ENCODE peak calls at places on chromosome 2, in nine cellular contexts. M, G, S, B, N, A, H, W and X are unnamed samples.

GRCh38 chr2:128765822-128766221 is 447.2 kb upstream of the HS6ST1 start:
- DNase-seq in M (no peak), B (peak), W (no peak), A (no peak), N (no peak), G (no peak), H (no peak), S (no peak), X (no peak)

GRCh38 chr2:42809876-42810125 is 17.4 kb upstream of the HAAO start:
- DNase-seq in B (peak), H (peak), N (peak), M (peak), G (no peak), S (peak), W (peak), A (no peak), X (peak)

GRCh38 chr2:167049659-167050058 is 161.4 kb downstream of the XIRP2 start:
- DNase-seq in B (no peak), H (no peak), A (no peak), W (no peak), S (no peak), G (no peak), M (no peak), N (no peak), X (no peak)

GRCh38 chr2:187220100-187220499 is 228.0 kb downstream of the CALCRL start:
- DNase-seq in W (no peak), N (no peak), M (no peak), G (no peak), B (no peak), A (no peak), H (no peak), S (no peak), X (no peak)

GRCh38 chr2:1681017-1681318 is 63.3 kb downstream of the PXDN start:
- DNase-seq in H (no peak), G (no peak), N (no peak), A (no peak), B (peak), M (no peak), W (no peak), S (no peak), X (no peak)

GRCh38 chr2:221767106-221767878 is 195.2 kb upstream of the EPHA4 start:
- DNase-seq in B (no peak), S (no peak), W (no peak), M (no peak), H (no peak), G (peak), A (no peak), N (no peak), X (no peak)

GRCh38 chr2:2187196-2187595 is 143.9 kb downstream of the MYT1L start:
- DNase-seq in H (no peak), W (no peak), N (no peak), M (no peak), B (no peak), A (no peak), S (no peak), G (no peak), X (no peak)

GRCh38 chr2:220887880-220888279 is 684.2 kb downstream of the EPHA4 start:
- DNase-seq in N (no peak), S (no peak), B (no peak), H (no peak), W (no peak), G (no peak), M (no peak), A (no peak), X (no peak)

GRCh38 chr2:165970663-165971062 is 17.1 kb upstream of the TTC21B start:
- DNase-seq in M (no peak), W (no peak), A (no peak), H (no peak), N (no peak), B (no peak), G (no peak), S (no peak), X (no peak)

GRCh38 chr2:229686122-229686919 is 28.0 kb downstream of the DNER start:
- DNase-seq in M (no peak), H (no peak), W (no peak), S (no peak), N (no peak), A (no peak), B (no peak), G (no peak), X (no peak)

GRCh38 chr2:15425707-15426106 is 135.4 kb downstream of the NBAS start:
- DNase-seq in B (no peak), S (no peak), H (no peak), W (no peak), G (no peak), M (no peak), A (no peak), N (no peak), X (no peak)

GRCh38 chr2:240953426-240954425 is 44.7 kb upstream of the SNED1 start:
- DNase-seq in S (peak), B (peak), M (no peak), W (no peak), A (no peak), G (no peak), N (no peak), H (no peak), X (no peak)

GRCh38 chr2:176956791-176957190 is 255.8 kb upstream of the HNRNPA3 start:
- DNase-seq in M (no peak), B (no peak), N (no peak), G (no peak), W (no peak), A (no peak), S (no peak), H (no peak), X (no peak)

GRCh38 chr2:46555011-46555410 is 75.6 kb downstream of the TMEM247 start:
- DNase-seq in H (no peak), S (no peak), B (no peak), G (no peak), N (peak), A (no peak), M (no peak), W (no peak), X (peak)

GRCh38 chr2:133303150-133303549 is 265.1 kb downstream of the NCKAP5 start:
- DNase-seq in H (peak), M (no peak), G (peak), S (no peak), A (no peak), B (no peak), N (no peak), W (no peak), X (no peak)

GRCh38 chr2:100242891-100243670 is 79.2 kb downstream of the LONRF2 start:
- DNase-seq in M (peak), S (peak), B (peak), A (peak), W (peak), H (peak), G (peak), N (peak), X (peak)

GRCh38 chr2:209642146-209642815 is 129.4 kb upstream of the UNC80 start:
- DNase-seq in M (no peak), A (no peak), W (no peak), G (peak), N (no peak), H (peak), S (no peak), B (no peak), X (no peak)

GRCh38 chr2:172106128-172106961 is 3.6 kb upstream of the DLX2 start:
- DNase-seq in M (no peak), H (no peak), G (no peak), S (no peak), W (no peak), A (peak), B (peak), N (peak), X (peak)

GRCh38 chr2:233841183-233841582 is 13.2 kb downstream of the HJURP start:
- DNase-seq in G (no peak), W (no peak), B (peak), A (no peak), H (no peak), M (no peak), S (peak), N (no peak), X (no peak)

GRCh38 chr2:96259497-96259921 is 6.3 kb downstream of the TMEM127 start:
- DNase-seq in H (no peak), S (peak), G (no peak), W (no peak), M (no peak), B (no peak), N (no peak), A (no peak), X (no peak)
- TF ChIP-seq CTCF in H (no peak), S (no peak), G (no peak), W (no peak), M (no peak), B (no peak), N (no peak), A (no peak), X (no peak)

GRCh38 chr2:54103454-54104314 is 11.7 kb upstream of the ACYP2 start:
- DNase-seq in G (peak), A (no peak), B (peak), H (peak), N (peak), W (peak), M (peak), S (peak), X (peak)
- TF ChIP-seq CTCF in G (no peak), A (no peak), B (peak), H (no peak), N (no peak), W (no peak), M (no peak), S (no peak), X (no peak)

DNA sequence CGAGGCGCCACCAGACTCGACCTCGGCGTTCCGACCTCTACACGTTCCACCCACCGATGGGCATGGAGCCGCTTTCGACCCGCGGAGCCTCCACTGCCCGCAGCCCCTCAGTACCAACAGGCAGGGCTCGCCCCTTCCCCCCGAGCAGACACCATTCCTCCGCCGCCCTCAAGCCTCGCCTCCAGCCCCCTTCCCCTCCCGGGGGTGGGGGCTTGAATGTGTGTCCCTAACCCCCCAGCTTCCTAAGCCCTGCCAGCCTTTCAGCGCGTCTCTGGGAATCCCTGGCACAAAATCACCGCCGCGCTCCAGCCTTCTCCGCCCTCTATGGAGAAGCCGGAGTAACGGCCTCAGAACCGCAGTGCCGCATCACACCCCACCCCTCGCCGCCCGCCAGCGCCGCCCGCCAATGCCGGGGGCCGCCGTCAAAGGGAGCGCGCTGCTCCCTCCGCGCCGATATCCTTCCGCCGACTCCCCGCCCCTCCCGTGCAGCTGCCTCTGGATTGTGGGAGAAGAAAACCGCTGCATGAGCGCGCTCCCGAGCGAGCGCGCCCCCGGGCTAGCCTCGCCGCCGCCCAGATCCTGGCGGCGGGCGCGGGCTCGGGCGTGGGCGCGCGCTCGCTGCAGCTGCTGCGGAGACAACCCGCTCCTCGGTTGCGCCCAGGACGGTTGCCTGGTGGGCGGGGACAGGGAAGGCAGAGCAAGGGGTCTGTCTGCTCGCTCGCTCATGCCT is at the start of gene CCDC88A:
- DNase-seq in M (peak), H (peak), W (peak), S (peak), B (peak), A (peak), N (peak), G (peak), X (peak)
- TF ChIP-seq CTCF in M (peak), H (no peak), W (no peak), S (no peak), B (peak), A (no peak), N (no peak), G (peak), X (no peak)

GRCh38 chr2:131673400-131674173 is 145.9 kb downstream of the CCDC74A start:
- DNase-seq in S (peak), G (peak), W (peak), H (no peak), N (peak), B (peak), M (peak), A (peak), X (peak)

GRCh38 chr2:131674174-131674507 is 146.5 kb downstream of the CCDC74A start:
- DNase-seq in S (no peak), N (no peak), A (no peak), B (no peak), M (no peak), W (no peak), G (no peak), H (no peak), X (no peak)
- TF ChIP-seq CTCF in S (no peak), N (peak), A (no peak), B (peak), M (no peak), W (no peak), G (no peak), H (no peak), X (peak)

GRCh38 chr2:198961555-198961954 is 496.2 kb downstream of the SATB2 start:
- DNase-seq in G (no peak), W (no peak), A (no peak), B (no peak), S (no peak), N (no peak), H (no peak), M (no peak), X (no peak)
- TF ChIP-seq CTCF in G (no peak), W (no peak), A (no peak), B (no peak), S (no peak), N (no peak), H (peak), M (no peak), X (no peak)